ENCODE peak calls at places on chromosomes 5 and 9, in eight cellular contexts. E, O, I, P, D, Z, X and V are unnamed samples.

GRCh38 chr5:139755892-139756671 is 39.5 kb upstream of the PSD2 start:
- DNase-seq in E (peak; percentile 66), O (peak; percentile 30), I (peak; percentile 83), P (no peak), D (no peak), Z (peak; percentile 22), X (peak; percentile 85), V (peak; percentile 78)

GRCh38 chr9:18824095-18824666 is 208.8 kb downstream of the SAXO1 start:
- DNase-seq in E (no peak), O (no peak), I (peak; percentile 51), P (no peak), D (no peak), Z (no peak), X (peak; percentile 22), V (no peak)

GRCh38 chr5:174325441-174325840 is 279.9 kb downstream of the NSG2 start:
- DNase-seq in E (no peak), O (no peak), I (no peak), P (no peak), D (no peak), Z (no peak), X (no peak), V (no peak)

GRCh38 chr9:74078647-74079046 is 418.5 kb upstream of the RORB start:
- DNase-seq in E (no peak), O (no peak), I (no peak), P (no peak), D (no peak), Z (no peak), X (no peak), V (no peak)

GRCh38 chr5:10671041-10672008 is 89.7 kb downstream of the DAP start:
- DNase-seq in E (no peak), O (no peak), I (no peak), P (no peak), D (no peak), Z (no peak), X (no peak), V (no peak)

GRCh38 chr5:167096816-167097215 is 1194.6 kb upstream of the WWC1 start:
- DNase-seq in E (no peak), O (no peak), I (peak; percentile 11), P (no peak), D (no peak), Z (no peak), X (no peak), V (no peak)

GRCh38 chr5:90293931-90294330 is 115.6 kb downstream of the CETN3 start:
- DNase-seq in E (no peak), O (no peak), I (peak; percentile 64), P (no peak), D (peak; percentile 89), Z (no peak), X (no peak), V (no peak)

GRCh38 chr5:35159370-35159742 is 70.9 kb downstream of the PRLR start:
- DNase-seq in E (peak; percentile 22), O (no peak), I (peak; percentile 64), P (no peak), D (peak; percentile 40), Z (no peak), X (no peak), V (no peak)

GRCh38 chr5:33557605-33558004 is 116.8 kb downstream of the TARS1 start:
- DNase-seq in E (no peak), O (no peak), I (no peak), P (no peak), D (no peak), Z (no peak), X (no peak), V (no peak)

GRCh38 chr9:121822093-121823085 is 171.0 kb downstream of the DAB2IP start:
- DNase-seq in E (no peak), O (no peak), I (no peak), P (peak; percentile 37), D (no peak), Z (peak; percentile 27), X (peak; percentile 55), V (no peak)

GRCh38 chr9:26112724-26113123 is 434.5 kb upstream of the TUSC1 start:
- DNase-seq in E (no peak), O (no peak), I (no peak), P (no peak), D (peak; percentile 7), Z (no peak), X (no peak), V (no peak)

GRCh38 chr9:88826181-88826580 is 165.1 kb upstream of the S1PR3 start:
- DNase-seq in E (no peak), O (no peak), I (no peak), P (no peak), D (no peak), Z (no peak), X (no peak), V (no peak)

GRCh38 chr9:73118297-73118696 is 33.4 kb upstream of the ANXA1 start:
- DNase-seq in E (no peak), O (no peak), I (no peak), P (no peak), D (no peak), Z (no peak), X (no peak), V (no peak)

GRCh38 chr5:139462582-139463276 is at the start of gene ECSCR:
- DNase-seq in E (no peak), O (no peak), I (peak; percentile 68), P (no peak), D (peak; percentile 33), Z (no peak), X (no peak), V (no peak)

GRCh38 chr5:44252545-44252944 is 136.7 kb downstream of the FGF10 start:
- DNase-seq in E (no peak), O (no peak), I (no peak), P (no peak), D (no peak), Z (no peak), X (no peak), V (no peak)

GRCh38 chr5:112338681-112339337 is 80.3 kb downstream of the EPB41L4A start:
- DNase-seq in E (no peak), O (no peak), I (no peak), P (no peak), D (peak; percentile 4), Z (no peak), X (no peak), V (no peak)

GRCh38 chr5:145811834-145812625 is 23.1 kb downstream of the PRELID2 start:
- DNase-seq in E (no peak), O (no peak), I (peak; percentile 54), P (no peak), D (peak; percentile 53), Z (no peak), X (peak; percentile 35), V (no peak)

GRCh38 chr9:92774274-92774673 is 9.6 kb upstream of the BICD2 start:
- DNase-seq in E (no peak), O (no peak), I (no peak), P (no peak), D (peak; percentile 62), Z (no peak), X (no peak), V (no peak)

GRCh38 chr9:110104201-110104845 is 103.6 kb downstream of the C9orf152 start:
- DNase-seq in E (no peak), O (no peak), I (peak; percentile 50), P (no peak), D (peak; percentile 46), Z (no peak), X (no peak), V (no peak)

GRCh38 chr5:148376198-148376597 is 7.6 kb upstream of the FBXO38 start:
- DNase-seq in E (no peak), O (no peak), I (no peak), P (no peak), D (no peak), Z (no peak), X (no peak), V (no peak)

GRCh38 chr9:106920701-106921283 is 57.8 kb downstream of the ZNF462 start:
- DNase-seq in E (no peak), O (peak; percentile 12), I (no peak), P (no peak), D (no peak), Z (no peak), X (no peak), V (no peak)

GRCh38 chr5:43236633-43237355 is 44.8 kb downstream of the NIM1K start:
- DNase-seq in E (no peak), O (no peak), I (no peak), P (no peak), D (no peak), Z (no peak), X (no peak), V (no peak)

DNA sequence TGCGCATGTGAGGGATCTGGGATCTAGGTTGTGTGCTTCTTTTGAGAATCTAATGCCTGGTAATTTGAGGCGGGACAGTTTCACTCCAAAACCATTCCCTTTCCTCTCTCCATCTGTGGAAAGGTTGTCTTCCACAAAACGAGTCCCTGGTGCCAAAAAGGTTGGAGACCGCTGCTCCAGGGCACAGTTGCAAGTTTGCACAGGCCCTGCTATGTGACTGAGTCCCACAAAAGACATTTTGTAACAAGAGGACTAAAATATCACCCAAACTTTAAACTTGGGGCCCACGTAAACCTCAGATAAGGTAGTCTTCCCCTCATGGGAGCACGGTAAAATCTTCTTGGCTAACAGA is 5.8 kb upstream of the ZNF367 start:
- DNase-seq in E (no peak), O (no peak), I (no peak), P (no peak), D (no peak), Z (no peak), X (no peak), V (no peak)
- TF ChIP-seq CTCF in E (no peak), O (no peak), I (no peak), P (no peak), D (no peak), Z (no peak), X (no peak), V (no peak)

GRCh38 chr5:134524219-134524825 is 1.1 kb upstream of the JADE2 start:
- DNase-seq in E (peak; percentile 88), O (peak; percentile 28), I (peak; percentile 97), P (peak; percentile 86), D (no peak), Z (peak; percentile 80), X (peak; percentile 87), V (peak; percentile 78)
- TF ChIP-seq CTCF in E (no peak), O (no peak), I (no peak), P (no peak), D (no peak), Z (no peak), X (no peak), V (no peak)

DNA sequence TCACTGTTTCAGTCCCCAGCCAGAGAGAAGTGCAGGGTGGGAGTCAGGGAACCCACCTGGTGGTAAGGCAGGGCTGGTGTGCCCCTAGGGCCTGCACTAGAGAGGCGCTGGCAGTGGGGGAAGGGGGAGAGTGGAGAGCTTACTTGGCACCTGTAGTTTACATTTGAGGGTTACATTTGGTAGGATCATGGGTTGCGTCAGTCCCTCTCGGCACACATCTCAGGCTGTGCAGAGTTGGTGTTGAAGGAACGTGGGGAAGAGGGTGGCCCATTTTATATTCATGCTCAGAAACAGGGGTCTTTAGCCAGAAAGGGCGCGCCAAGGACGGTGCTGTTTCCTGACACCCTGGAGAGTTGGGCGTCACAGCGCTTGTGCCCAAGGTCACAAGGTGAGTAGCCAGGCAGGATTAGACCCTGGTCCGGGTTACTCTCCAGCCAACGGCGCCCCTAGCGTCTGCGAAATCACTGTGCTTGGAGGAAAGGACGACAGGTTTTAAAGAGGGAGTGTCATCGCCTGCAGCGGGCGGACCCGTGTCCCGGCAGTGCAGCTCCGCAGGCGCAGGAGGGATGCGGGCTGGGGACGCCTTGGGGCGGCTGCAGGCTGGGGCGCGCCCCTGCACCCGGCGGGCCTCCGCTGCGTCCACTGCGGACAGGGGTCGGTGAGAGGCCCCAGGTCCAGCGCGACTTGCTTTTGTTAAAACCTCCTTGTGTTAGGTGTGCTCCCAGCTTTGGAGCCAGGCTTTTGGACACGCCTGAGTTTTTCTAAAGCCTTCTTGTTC is 272.6 kb downstream of the FANCC start:
- DNase-seq in E (peak; percentile 91), O (peak; percentile 62), I (peak; percentile 97), P (no peak), D (no peak), Z (no peak), X (no peak), V (no peak)
- TF ChIP-seq CTCF in E (peak; percentile 52), O (peak; percentile 78), I (peak; percentile 73), P (no peak), D (peak; percentile 70), Z (no peak), X (no peak), V (no peak)

GRCh38 chr9:129143461-129143927 is 32.3 kb downstream of the PTPA start:
- DNase-seq in E (peak; percentile 56), O (peak; percentile 37), I (peak; percentile 78), P (no peak), D (peak; percentile 77), Z (no peak), X (no peak), V (no peak)
- TF ChIP-seq CTCF in E (no peak), O (no peak), I (no peak), P (no peak), D (no peak), Z (no peak), X (no peak), V (no peak)